ENCODE peak calls at places on chromosomes 12 and 14, in six cellular contexts. One of them, this sample, is unnamed.

GRCh38 chr14:65349100-65349499 is 63.4 kb upstream of the FUT8 start:
- DNase-seq in caudate nucleus: no peak
- DNase-seq in NCI-H1092 treated with DMSO at 0.1 percent for 48 hours: no peak
- DNase-seq in H7: no peak
- DNase-seq in putamen: no peak
- DNase-seq in stimulated activated CD4-positive, alpha-beta T cell treated with anti-CD3 and anti-CD28 coated beads, TNF-alpha, amount 100 ng/mL, for 24 hours: no peak
- DNase-seq in this sample: no peak

GRCh38 chr12:15532364-15532977 is 210.2 kb downstream of the PTPRO start:
- DNase-seq in putamen: peak; percentile 35
- DNase-seq in NCI-H1092 treated with DMSO at 0.1 percent for 48 hours: no peak
- DNase-seq in stimulated activated CD4-positive, alpha-beta T cell treated with anti-CD3 and anti-CD28 coated beads, TNF-alpha, amount 100 ng/mL, for 24 hours: peak; percentile 14
- DNase-seq in H7: peak; percentile 41
- DNase-seq in caudate nucleus: no peak
- DNase-seq in this sample: no peak

GRCh38 chr14:88422919-88423318 is 37.5 kb downstream of the SPATA7 start:
- DNase-seq in caudate nucleus: peak; percentile 1
- DNase-seq in stimulated activated CD4-positive, alpha-beta T cell treated with anti-CD3 and anti-CD28 coated beads, TNF-alpha, amount 100 ng/mL, for 24 hours: no peak
- DNase-seq in putamen: peak; percentile 3
- DNase-seq in H7: no peak
- DNase-seq in NCI-H1092 treated with DMSO at 0.1 percent for 48 hours: no peak
- DNase-seq in this sample: no peak

GRCh38 chr12:33988888-33989287 is 33.4 kb upstream of the ALG10 start:
- DNase-seq in NCI-H1092 treated with DMSO at 0.1 percent for 48 hours: no peak
- DNase-seq in stimulated activated CD4-positive, alpha-beta T cell treated with anti-CD3 and anti-CD28 coated beads, TNF-alpha, amount 100 ng/mL, for 24 hours: no peak
- DNase-seq in caudate nucleus: no peak
- DNase-seq in putamen: no peak
- DNase-seq in H7: no peak
- DNase-seq in this sample: no peak

GRCh38 chr12:130249376-130249775 is 87.1 kb downstream of the FZD10 start:
- DNase-seq in caudate nucleus: no peak
- DNase-seq in stimulated activated CD4-positive, alpha-beta T cell treated with anti-CD3 and anti-CD28 coated beads, TNF-alpha, amount 100 ng/mL, for 24 hours: no peak
- DNase-seq in H7: peak; percentile 62
- DNase-seq in NCI-H1092 treated with DMSO at 0.1 percent for 48 hours: no peak
- DNase-seq in putamen: no peak
- DNase-seq in this sample: peak; percentile 10

GRCh38 chr12:21763531-21763930 is 11.0 kb downstream of the KCNJ8 start:
- DNase-seq in caudate nucleus: no peak
- DNase-seq in NCI-H1092 treated with DMSO at 0.1 percent for 48 hours: no peak
- DNase-seq in stimulated activated CD4-positive, alpha-beta T cell treated with anti-CD3 and anti-CD28 coated beads, TNF-alpha, amount 100 ng/mL, for 24 hours: no peak
- DNase-seq in H7: no peak
- DNase-seq in putamen: no peak
- DNase-seq in this sample: no peak

GRCh38 chr14:70934502-70935134 is 27.4 kb downstream of the PCNX1 start:
- DNase-seq in putamen: no peak
- DNase-seq in stimulated activated CD4-positive, alpha-beta T cell treated with anti-CD3 and anti-CD28 coated beads, TNF-alpha, amount 100 ng/mL, for 24 hours: no peak
- DNase-seq in caudate nucleus: no peak
- DNase-seq in NCI-H1092 treated with DMSO at 0.1 percent for 48 hours: no peak
- DNase-seq in H7: no peak
- DNase-seq in this sample: no peak

GRCh38 chr12:27180862-27181261 is 63.2 kb upstream of the STK38L start:
- DNase-seq in H7: no peak
- DNase-seq in caudate nucleus: no peak
- DNase-seq in stimulated activated CD4-positive, alpha-beta T cell treated with anti-CD3 and anti-CD28 coated beads, TNF-alpha, amount 100 ng/mL, for 24 hours: no peak
- DNase-seq in putamen: no peak
- DNase-seq in NCI-H1092 treated with DMSO at 0.1 percent for 48 hours: no peak
- DNase-seq in this sample: no peak

GRCh38 chr12:47969845-47970244 is 6.4 kb downstream of the TMEM106C start:
- DNase-seq in caudate nucleus: no peak
- DNase-seq in H7: no peak
- DNase-seq in NCI-H1092 treated with DMSO at 0.1 percent for 48 hours: no peak
- DNase-seq in putamen: no peak
- DNase-seq in stimulated activated CD4-positive, alpha-beta T cell treated with anti-CD3 and anti-CD28 coated beads, TNF-alpha, amount 100 ng/mL, for 24 hours: no peak
- DNase-seq in this sample: no peak

GRCh38 chr12:46112364-46112763 is 122.0 kb upstream of the SCAF11 start:
- DNase-seq in NCI-H1092 treated with DMSO at 0.1 percent for 48 hours: no peak
- DNase-seq in caudate nucleus: no peak
- DNase-seq in stimulated activated CD4-positive, alpha-beta T cell treated with anti-CD3 and anti-CD28 coated beads, TNF-alpha, amount 100 ng/mL, for 24 hours: no peak
- DNase-seq in H7: no peak
- DNase-seq in putamen: no peak
- DNase-seq in this sample: no peak

GRCh38 chr14:26549571-26549970 is 48.3 kb downstream of the NOVA1 start:
- DNase-seq in stimulated activated CD4-positive, alpha-beta T cell treated with anti-CD3 and anti-CD28 coated beads, TNF-alpha, amount 100 ng/mL, for 24 hours: no peak
- DNase-seq in putamen: no peak
- DNase-seq in NCI-H1092 treated with DMSO at 0.1 percent for 48 hours: no peak
- DNase-seq in caudate nucleus: no peak
- DNase-seq in H7: no peak
- DNase-seq in this sample: no peak

GRCh38 chr14:79036506-79036905 is 866.3 kb downstream of the NRXN3 start:
- DNase-seq in caudate nucleus: no peak
- DNase-seq in NCI-H1092 treated with DMSO at 0.1 percent for 48 hours: no peak
- DNase-seq in putamen: no peak
- DNase-seq in H7: no peak
- DNase-seq in stimulated activated CD4-positive, alpha-beta T cell treated with anti-CD3 and anti-CD28 coated beads, TNF-alpha, amount 100 ng/mL, for 24 hours: no peak
- DNase-seq in this sample: no peak

GRCh38 chr14:98227000-98227726 is 1044.8 kb downstream of the BCL11B start:
- DNase-seq in H7: no peak
- DNase-seq in NCI-H1092 treated with DMSO at 0.1 percent for 48 hours: no peak
- DNase-seq in caudate nucleus: no peak
- DNase-seq in putamen: no peak
- DNase-seq in stimulated activated CD4-positive, alpha-beta T cell treated with anti-CD3 and anti-CD28 coated beads, TNF-alpha, amount 100 ng/mL, for 24 hours: peak; percentile 68
- DNase-seq in this sample: no peak

GRCh38 chr14:32611752-32612151 is 282.7 kb downstream of the AKAP6 start:
- DNase-seq in NCI-H1092 treated with DMSO at 0.1 percent for 48 hours: no peak
- DNase-seq in H7: no peak
- DNase-seq in stimulated activated CD4-positive, alpha-beta T cell treated with anti-CD3 and anti-CD28 coated beads, TNF-alpha, amount 100 ng/mL, for 24 hours: no peak
- DNase-seq in putamen: no peak
- DNase-seq in caudate nucleus: no peak
- DNase-seq in this sample: no peak

GRCh38 chr12:103780093-103780440 is 61.0 kb downstream of the NT5DC3 start:
- DNase-seq in caudate nucleus: no peak
- DNase-seq in H7: no peak
- DNase-seq in stimulated activated CD4-positive, alpha-beta T cell treated with anti-CD3 and anti-CD28 coated beads, TNF-alpha, amount 100 ng/mL, for 24 hours: no peak
- DNase-seq in NCI-H1092 treated with DMSO at 0.1 percent for 48 hours: no peak
- DNase-seq in putamen: no peak
- DNase-seq in this sample: no peak

GRCh38 chr14:49405291-49405690 is 180.9 kb downstream of the RPS29 start:
- DNase-seq in H7: no peak
- DNase-seq in putamen: no peak
- DNase-seq in NCI-H1092 treated with DMSO at 0.1 percent for 48 hours: no peak
- DNase-seq in stimulated activated CD4-positive, alpha-beta T cell treated with anti-CD3 and anti-CD28 coated beads, TNF-alpha, amount 100 ng/mL, for 24 hours: no peak
- DNase-seq in caudate nucleus: no peak
- DNase-seq in this sample: no peak

GRCh38 chr12:25997401-25997973 is 39.0 kb downstream of the RASSF8 start:
- DNase-seq in NCI-H1092 treated with DMSO at 0.1 percent for 48 hours: no peak
- DNase-seq in caudate nucleus: no peak
- DNase-seq in H7: no peak
- DNase-seq in stimulated activated CD4-positive, alpha-beta T cell treated with anti-CD3 and anti-CD28 coated beads, TNF-alpha, amount 100 ng/mL, for 24 hours: no peak
- DNase-seq in putamen: no peak
- DNase-seq in this sample: no peak

GRCh38 chr14:77099425-77100167 is 1.5 kb downstream of the CIPC start:
- DNase-seq in H7: no peak
- DNase-seq in NCI-H1092 treated with DMSO at 0.1 percent for 48 hours: peak; percentile 53
- DNase-seq in putamen: no peak
- DNase-seq in caudate nucleus: no peak
- DNase-seq in stimulated activated CD4-positive, alpha-beta T cell treated with anti-CD3 and anti-CD28 coated beads, TNF-alpha, amount 100 ng/mL, for 24 hours: no peak
- DNase-seq in this sample: no peak

GRCh38 chr14:99034711-99035171 is 237.3 kb downstream of the BCL11B start:
- DNase-seq in NCI-H1092 treated with DMSO at 0.1 percent for 48 hours: no peak
- DNase-seq in stimulated activated CD4-positive, alpha-beta T cell treated with anti-CD3 and anti-CD28 coated beads, TNF-alpha, amount 100 ng/mL, for 24 hours: no peak
- DNase-seq in caudate nucleus: no peak
- DNase-seq in H7: peak; percentile 78
- DNase-seq in putamen: no peak
- DNase-seq in this sample: no peak

GRCh38 chr12:26156996-26157395 is 32.2 kb upstream of the BHLHE41 start:
- DNase-seq in caudate nucleus: no peak
- DNase-seq in putamen: no peak
- DNase-seq in NCI-H1092 treated with DMSO at 0.1 percent for 48 hours: no peak
- DNase-seq in H7: no peak
- DNase-seq in stimulated activated CD4-positive, alpha-beta T cell treated with anti-CD3 and anti-CD28 coated beads, TNF-alpha, amount 100 ng/mL, for 24 hours: no peak
- DNase-seq in this sample: no peak

GRCh38 chr14:46820291-46820690 is 168.7 kb upstream of the RPL10L start:
- DNase-seq in caudate nucleus: no peak
- DNase-seq in H7: no peak
- DNase-seq in putamen: no peak
- DNase-seq in stimulated activated CD4-positive, alpha-beta T cell treated with anti-CD3 and anti-CD28 coated beads, TNF-alpha, amount 100 ng/mL, for 24 hours: no peak
- DNase-seq in NCI-H1092 treated with DMSO at 0.1 percent for 48 hours: no peak
- DNase-seq in this sample: no peak

GRCh38 chr14:92527724-92528123 is 14.1 kb downstream of the RIN3 start:
- DNase-seq in H7: peak; percentile 6
- DNase-seq in stimulated activated CD4-positive, alpha-beta T cell treated with anti-CD3 and anti-CD28 coated beads, TNF-alpha, amount 100 ng/mL, for 24 hours: no peak
- DNase-seq in putamen: no peak
- DNase-seq in NCI-H1092 treated with DMSO at 0.1 percent for 48 hours: no peak
- DNase-seq in caudate nucleus: no peak
- DNase-seq in this sample: no peak

GRCh38 chr12:92147491-92147890 is 1.8 kb upstream of the BTG1 start:
- DNase-seq in stimulated activated CD4-positive, alpha-beta T cell treated with anti-CD3 and anti-CD28 coated beads, TNF-alpha, amount 100 ng/mL, for 24 hours: no peak
- DNase-seq in H7: no peak
- DNase-seq in caudate nucleus: no peak
- DNase-seq in NCI-H1092 treated with DMSO at 0.1 percent for 48 hours: no peak
- DNase-seq in putamen: no peak
- DNase-seq in this sample: peak; percentile 34

GRCh38 chr12:57731411-57732080 is 7.0 kb downstream of the AGAP2 start:
- DNase-seq in H7: peak; percentile 12
- DNase-seq in putamen: no peak
- DNase-seq in caudate nucleus: no peak
- DNase-seq in NCI-H1092 treated with DMSO at 0.1 percent for 48 hours: no peak
- DNase-seq in stimulated activated CD4-positive, alpha-beta T cell treated with anti-CD3 and anti-CD28 coated beads, TNF-alpha, amount 100 ng/mL, for 24 hours: no peak
- DNase-seq in this sample: no peak

GRCh38 chr14:52439476-52439875 is 112.8 kb downstream of the TXNDC16 start:
- DNase-seq in H7: no peak
- DNase-seq in NCI-H1092 treated with DMSO at 0.1 percent for 48 hours: no peak
- DNase-seq in caudate nucleus: no peak
- DNase-seq in putamen: no peak
- DNase-seq in stimulated activated CD4-positive, alpha-beta T cell treated with anti-CD3 and anti-CD28 coated beads, TNF-alpha, amount 100 ng/mL, for 24 hours: no peak
- DNase-seq in this sample: no peak

GRCh38 chr12:124233846-124234620 is 60.9 kb upstream of the RFLNA start:
- DNase-seq in putamen: no peak
- DNase-seq in H7: no peak
- DNase-seq in NCI-H1092 treated with DMSO at 0.1 percent for 48 hours: no peak
- DNase-seq in caudate nucleus: no peak
- DNase-seq in stimulated activated CD4-positive, alpha-beta T cell treated with anti-CD3 and anti-CD28 coated beads, TNF-alpha, amount 100 ng/mL, for 24 hours: no peak
- DNase-seq in this sample: no peak

GRCh38 chr12:108530141-108530540 is 15.1 kb downstream of the FICD start:
- DNase-seq in putamen: peak; percentile 39
- DNase-seq in caudate nucleus: no peak
- DNase-seq in NCI-H1092 treated with DMSO at 0.1 percent for 48 hours: no peak
- DNase-seq in stimulated activated CD4-positive, alpha-beta T cell treated with anti-CD3 and anti-CD28 coated beads, TNF-alpha, amount 100 ng/mL, for 24 hours: no peak
- DNase-seq in H7: no peak
- DNase-seq in this sample: no peak

GRCh38 chr12:114403690-114404450 is 2.1 kb downstream of the TBX5 start:
- DNase-seq in caudate nucleus: no peak
- DNase-seq in putamen: no peak
- DNase-seq in H7: peak; percentile 79
- DNase-seq in NCI-H1092 treated with DMSO at 0.1 percent for 48 hours: no peak
- DNase-seq in stimulated activated CD4-positive, alpha-beta T cell treated with anti-CD3 and anti-CD28 coated beads, TNF-alpha, amount 100 ng/mL, for 24 hours: no peak
- DNase-seq in this sample: no peak

GRCh38 chr12:112971248-112971647 is 7.1 kb upstream of the OAS2 start:
- DNase-seq in putamen: no peak
- DNase-seq in H7: no peak
- DNase-seq in caudate nucleus: no peak
- DNase-seq in NCI-H1092 treated with DMSO at 0.1 percent for 48 hours: no peak
- DNase-seq in stimulated activated CD4-positive, alpha-beta T cell treated with anti-CD3 and anti-CD28 coated beads, TNF-alpha, amount 100 ng/mL, for 24 hours: no peak
- DNase-seq in this sample: no peak

GRCh38 chr12:75975692-75976091 is 55.9 kb downstream of the PHLDA1 start:
- DNase-seq in stimulated activated CD4-positive, alpha-beta T cell treated with anti-CD3 and anti-CD28 coated beads, TNF-alpha, amount 100 ng/mL, for 24 hours: no peak
- DNase-seq in H7: no peak
- DNase-seq in NCI-H1092 treated with DMSO at 0.1 percent for 48 hours: peak; percentile 20
- DNase-seq in caudate nucleus: no peak
- DNase-seq in putamen: no peak
- DNase-seq in this sample: no peak

This sample was measured in K562.